ENCODE peak calls at places on chromosomes 11 and 22, in four cellular contexts. A is GM12878, H is K562, E is GM12891. F is an unnamed sample.

GRCh38 chr11:24925091-24925490 is 428.2 kb downstream of the LUZP2 start:
- DNase-seq in A (no peak), H (no peak), E (no peak), F (no peak)

GRCh38 chr11:105100206-105100605 is 39.4 kb downstream of the CARD18 start:
- DNase-seq in H (no peak), A (no peak), E (no peak), F (no peak)

GRCh38 chr11:118152020-118152551 is 537 bp downstream of the SCN4B start:
- DNase-seq in A (no peak), H (no peak), E (no peak), F (no peak)

GRCh38 chr22:28904211-28904808 is 20.9 kb downstream of the ZNRF3 start:
- DNase-seq in E (no peak), H (no peak), A (no peak), F (no peak)

GRCh38 chr22:27024982-27025381 is 367.6 kb downstream of the MIAT start:
- DNase-seq in E (no peak), H (no peak), A (no peak), F (no peak)

GRCh38 chr11:133227674-133228111 is 304.6 kb downstream of the OPCML start:
- DNase-seq in H (no peak), A (no peak), E (no peak), F (no peak)

GRCh38 chr11:69477111-69477510 is 4.4 kb upstream of the LINC01488 start:
- DNase-seq in A (no peak), E (no peak), H (no peak), F (no peak)

GRCh38 chr11:44729065-44729464 is 2.3 kb downstream of the TSPAN18 start:
- DNase-seq in A (no peak), E (no peak), H (no peak), F (no peak)

GRCh38 chr11:11543656-11544055 is 78.1 kb downstream of the GALNT18 start:
- DNase-seq in E (no peak), A (no peak), H (no peak), F (no peak)

GRCh38 chr22:37198290-37199102 is 10.4 kb upstream of the C1QTNF6 start:
- DNase-seq in H (peak), E (peak), A (no peak), F (peak)

GRCh38 chr11:129947474-129947873 is 52.1 kb upstream of the NFRKB start:
- DNase-seq in A (no peak), E (no peak), H (no peak), F (no peak)

GRCh38 chr22:29049655-29050263 is 11.9 kb downstream of the C22orf31 start:
- DNase-seq in H (peak), A (no peak), E (no peak), F (no peak)

GRCh38 chr11:46366661-46367161 is 14.8 kb upstream of the MDK start:
- DNase-seq in E (no peak), A (no peak), H (no peak), F (no peak)

GRCh38 chr11:109209572-109209971 is 212.4 kb upstream of the C11orf87 start:
- DNase-seq in A (no peak), E (no peak), H (no peak), F (no peak)

GRCh38 chr11:47924184-47924671 is 56.1 kb upstream of the PTPRJ start:
- DNase-seq in H (no peak), A (no peak), E (no peak), F (no peak)

GRCh38 chr11:8257003-8257664 is 6.5 kb downstream of the LMO1 start:
- DNase-seq in E (no peak), A (no peak), H (no peak), F (no peak)

GRCh38 chr11:34594603-34595002 is 26.3 kb upstream of the EHF start:
- DNase-seq in E (no peak), A (no peak), H (no peak), F (no peak)

GRCh38 chr11:56932572-56933235 is 56.0 kb upstream of the OR5AK2 start:
- DNase-seq in E (no peak), H (peak), A (no peak), F (no peak)

GRCh38 chr22:44096736-44097135 is 72.6 kb downstream of the PARVB start:
- DNase-seq in A (no peak), H (no peak), E (no peak), F (no peak)

GRCh38 chr11:2583605-2583958 is 116.2 kb downstream of the KCNQ1OT1 start:
- DNase-seq in H (no peak), E (no peak), A (no peak), F (no peak)

GRCh38 chr11:61598886-61599868 is 18.3 kb upstream of the SYT7 start:
- DNase-seq in E (no peak), A (no peak), H (no peak), F (no peak)

GRCh38 chr11:44852159-44852707 is 98.5 kb downstream of the TP53I11 start:
- DNase-seq in E (no peak), H (no peak), A (no peak), F (no peak)

GRCh38 chr22:37230673-37231405 is 13.2 kb downstream of the RAC2 start:
- DNase-seq in A (peak), E (peak), H (no peak), F (no peak)

GRCh38 chr11:131724436-131724995 is 354.1 kb downstream of the NTM start:
- DNase-seq in E (no peak), H (no peak), A (no peak), F (no peak)

GRCh38 chr22:38832005-38832978 is 11.5 kb downstream of the NPTXR start:
- DNase-seq in A (no peak), H (no peak), E (no peak), F (no peak)

GRCh38 chr22:37428649-37429586 is 1.6 kb upstream of the ELFN2 start:
- DNase-seq in E (peak), A (no peak), H (peak), F (peak)

GRCh38 chr11:63871962-63872832 is 33.3 kb downstream of the MARK2 start:
- DNase-seq in E (peak), A (peak), H (peak), F (peak)

GRCh38 chr11:122038543-122038942 is 77.5 kb downstream of the BLID start:
- DNase-seq in E (no peak), A (no peak), H (no peak), F (no peak)

GRCh38 chr11:27317751-27318150 is 45.3 kb downstream of the CCDC34 start:
- DNase-seq in A (no peak), E (no peak), H (peak), F (no peak)

GRCh38 chr11:3971756-3972404 is 116.4 kb downstream of the STIM1 start:
- DNase-seq in E (no peak), H (no peak), A (no peak), F (no peak)

GRCh38 chr11:93444671-93445073 is 98.5 kb downstream of the SMCO4 start:
- DNase-seq in E (no peak), A (no peak), H (peak), F (no peak)

GRCh38 chr11:28760676-28761390 is 652.6 kb downstream of the METTL15 start:
- DNase-seq in E (no peak), A (no peak), H (no peak), F (no peak)

GRCh38 chr11:10529279-10529678 is 11.7 kb downstream of the RNF141 start:
- DNase-seq in E (no peak), A (no peak), H (no peak), F (no peak)

GRCh38 chr11:64321533-64321932 is 3.6 kb downstream of the PRDX5 start:
- DNase-seq in A (no peak), E (no peak), H (no peak), F (no peak)

GRCh38 chr11:12319734-12320387 is 57.5 kb upstream of the PARVA start:
- DNase-seq in E (no peak), H (no peak), A (no peak), F (no peak)

GRCh38 chr11:129146196-129146595 is 45.9 kb downstream of the ARHGAP32 start:
- DNase-seq in H (no peak), A (no peak), E (no peak), F (no peak)

GRCh38 chr11:40291304-40292100 is 1168.0 kb downstream of the LRRC4C start:
- DNase-seq in A (no peak), H (no peak), E (no peak), F (no peak)

GRCh38 chr11:94737171-94737611 is 31.0 kb upstream of the AMOTL1 start:
- DNase-seq in H (no peak), E (no peak), A (no peak), F (no peak)

GRCh38 chr22:48649466-48649865 is 1178.2 kb downstream of the BRD1 start:
- DNase-seq in E (no peak), A (no peak), H (no peak), F (no peak)

GRCh38 chr11:78961186-78961782 is 386.6 kb upstream of the NARS2 start:
- DNase-seq in A (no peak), H (peak), E (no peak), F (no peak)

GRCh38 chr11:1201395-1202153 is 21.3 kb upstream of the MUC5B start:
- DNase-seq in A (no peak), E (no peak), H (no peak), F (no peak)
- TF ChIP-seq SPI1 in A (no peak), E (no peak), H (no peak), F (no peak)

GRCh38 chr11:96713301-96713700 is 323.5 kb downstream of the JRKL start:
- DNase-seq in A (no peak), H (no peak), E (no peak), F (no peak)
- TF ChIP-seq SPI1 in A (no peak), H (no peak), E (no peak), F (no peak)

GRCh38 chr22:36102995-36103394 is 57.6 kb downstream of the APOL3 start:
- DNase-seq in H (no peak), A (peak), E (no peak), F (no peak)
- TF ChIP-seq SPI1 in H (no peak), A (no peak), E (no peak), F (no peak)

GRCh38 chr11:116217441-116217840 is 555.3 kb downstream of the BUD13 start:
- DNase-seq in A (no peak), E (no peak), H (no peak), F (no peak)

GRCh38 chr11:116221351-116221750 is 551.4 kb downstream of the BUD13 start:
- DNase-seq in A (no peak), H (no peak), E (no peak), F (no peak)

GRCh38 chr11:116215471-116216113 is 557.2 kb downstream of the BUD13 start:
- DNase-seq in A (no peak), H (peak), E (no peak), F (no peak)

GRCh38 chr11:116217006-116217405 is 555.8 kb downstream of the BUD13 start:
- DNase-seq in E (no peak), H (peak), A (no peak), F (peak)

GRCh38 chr11:116219171-116219635 is 553.6 kb downstream of the BUD13 start:
- DNase-seq in H (no peak), A (no peak), E (no peak), F (no peak)
- TF ChIP-seq SPI1 in H (no peak), A (no peak), E (no peak), F (no peak)

DNA sequence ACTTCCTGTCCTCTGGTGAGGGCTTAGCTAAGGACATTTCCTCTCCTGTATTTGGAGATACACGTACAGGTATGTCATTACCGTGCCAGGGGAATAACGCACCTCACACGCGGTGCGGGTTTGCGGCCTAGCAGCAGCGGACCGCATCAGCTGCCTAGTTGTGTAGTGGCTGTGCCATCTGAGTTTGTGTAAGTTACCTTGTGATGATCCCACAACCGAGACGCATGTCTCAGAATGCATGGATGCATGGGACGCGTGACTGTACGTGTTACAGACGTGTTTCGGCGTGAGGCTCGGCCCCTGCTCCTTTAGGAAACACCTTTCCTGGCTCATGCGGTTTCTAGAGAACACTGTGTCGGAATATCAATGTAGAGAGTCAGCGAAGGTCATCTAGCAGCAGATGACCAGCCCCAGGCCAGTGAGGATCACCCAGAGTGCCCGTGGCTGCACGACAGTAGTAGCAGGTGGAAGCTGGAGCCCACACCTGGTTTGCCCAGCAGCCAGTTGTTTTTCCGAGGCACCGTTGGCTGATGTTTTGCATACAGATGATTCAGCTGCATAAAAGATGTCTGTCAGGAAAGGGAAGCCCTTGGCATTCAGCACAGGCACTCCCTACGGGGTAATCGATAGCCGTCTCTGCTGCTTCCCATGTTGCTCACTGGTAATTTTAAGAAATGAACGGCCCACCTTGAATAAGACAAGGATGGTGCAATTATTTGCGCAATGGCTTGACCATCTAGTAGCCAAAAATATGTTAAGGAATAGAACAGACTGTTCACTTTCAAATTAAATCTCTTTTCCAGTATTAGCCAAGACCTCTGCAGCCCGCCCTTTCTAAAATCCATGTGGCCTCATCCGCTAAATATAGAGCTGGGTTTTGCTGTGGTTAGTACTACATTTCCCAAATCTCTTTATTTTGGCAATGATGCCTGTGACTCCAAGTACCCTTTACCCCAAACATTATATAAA is 1.0 kb upstream of the CLTCL1 start:
- DNase-seq in E (no peak), H (no peak), A (no peak), F (no peak)
- TF ChIP-seq SPI1 in E (no peak), H (no peak), A (no peak), F (no peak)

GRCh38 chr11:74005721-74006517 is 3.0 kb downstream of the UCP3 start:
- DNase-seq in A (no peak), H (no peak), E (no peak), F (no peak)
- TF ChIP-seq SPI1 in A (no peak), H (no peak), E (no peak), F (no peak)

F was measured in HL-60.